ENCODE peak calls at places on chromosome 14, in six cellular contexts. I is A549, U is lower lobe of right lung, Z is HCT116, Q is stomach, C is uterus. R is an unnamed sample. For H3K4me1, the result is how much of the 10 kb centered on the place peaks cover.

GRCh38 chr14:30559638-30560071 is 697 bp downstream of the G2E3 start:
- DNase-seq in Z (no peak), U (no peak), I (no peak), Q (no peak), C (no peak), R (peak)

GRCh38 chr14:31127690-31128089 is 79.9 kb downstream of the HECTD1 start:
- DNase-seq in Z (no peak), U (no peak), C (no peak), I (peak), Q (no peak), R (no peak)

GRCh38 chr14:96592591-96593388 is 90.6 kb downstream of the PAPOLA start:
- DNase-seq in C (no peak), Z (no peak), U (peak), Q (peak), I (peak), R (no peak)

GRCh38 chr14:102915292-102916110 is 7.0 kb upstream of the AMN start:
- DNase-seq in Q (no peak), U (peak), I (no peak), C (no peak), Z (no peak), R (no peak)

GRCh38 chr14:44567997-44568396 is 60.9 kb upstream of the FSCB start:
- DNase-seq in Z (no peak), C (no peak), Q (no peak), I (no peak), U (no peak), R (no peak)

GRCh38 chr14:40417777-40418401 is 985.7 kb upstream of the FBXO33 start:
- DNase-seq in I (peak), Z (peak), C (no peak), Q (peak), U (no peak), R (no peak)

GRCh38 chr14:90722590-90722989 is 93.6 kb downstream of the TTC7B start:
- DNase-seq in Z (no peak), U (no peak), Q (no peak), C (no peak), I (no peak), R (no peak)

GRCh38 chr14:29601559-29602109 is 326.0 kb downstream of the PRKD1 start:
- DNase-seq in Q (no peak), U (no peak), I (no peak), C (no peak), Z (no peak), R (no peak)

GRCh38 chr14:25111061-25111601 is 61.2 kb upstream of the STXBP6 start:
- DNase-seq in U (no peak), I (peak), C (no peak), Q (peak), Z (no peak), R (no peak)

GRCh38 chr14:85250369-85250768 is 279.6 kb upstream of the FLRT2 start:
- DNase-seq in Z (no peak), U (no peak), Q (no peak), C (no peak), I (no peak), R (no peak)

GRCh38 chr14:103628684-103629502 is at the start of gene KLC1:
- DNase-seq in C (peak), U (peak), I (peak), Q (peak), Z (peak), R (peak)

GRCh38 chr14:93086441-93087055 is 29.2 kb downstream of the ITPK1 start:
- DNase-seq in C (no peak), Z (no peak), I (no peak), Q (no peak), U (no peak), R (no peak)

GRCh38 chr14:67940476-67940875 is 120.9 kb downstream of the RAD51B start:
- DNase-seq in U (no peak), Q (no peak), C (peak), Z (no peak), I (no peak), R (no peak)

GRCh38 chr14:105346200-105346533 is 31.6 kb downstream of the PACS2 start:
- DNase-seq in I (no peak), U (no peak), Q (no peak), Z (no peak), C (no peak), R (no peak)

GRCh38 chr14:69280746-69281291 is 20.9 kb downstream of the GALNT16 start:
- DNase-seq in U (no peak), Q (no peak), I (no peak), C (no peak), Z (no peak), R (no peak)

GRCh38 chr14:77319416-77319815 is 1.3 kb downstream of the POMT2 start:
- DNase-seq in U (no peak), Z (no peak), C (no peak), Q (no peak), I (no peak), R (no peak)
- H3K4me1 ChIP-seq in U (under half), Z (under half), C (under half), Q (under half), I (under half), R (under half)

GRCh38 chr14:72744416-72745120 is 149.3 kb downstream of the DPF3 start:
- DNase-seq in C (no peak), I (no peak), Q (peak), Z (no peak), U (no peak), R (no peak)

GRCh38 chr14:72743626-72744025 is 150.3 kb downstream of the DPF3 start:
- DNase-seq in U (no peak), Z (no peak), C (no peak), Q (peak), I (no peak), R (no peak)

GRCh38 chr14:72747652-72748051 is 146.2 kb downstream of the DPF3 start:
- DNase-seq in Z (no peak), I (no peak), C (no peak), Q (no peak), U (no peak), R (no peak)

GRCh38 chr14:72745546-72745945 is 148.4 kb downstream of the DPF3 start:
- DNase-seq in Z (no peak), Q (no peak), I (no peak), C (no peak), U (no peak), R (peak)

DNA sequence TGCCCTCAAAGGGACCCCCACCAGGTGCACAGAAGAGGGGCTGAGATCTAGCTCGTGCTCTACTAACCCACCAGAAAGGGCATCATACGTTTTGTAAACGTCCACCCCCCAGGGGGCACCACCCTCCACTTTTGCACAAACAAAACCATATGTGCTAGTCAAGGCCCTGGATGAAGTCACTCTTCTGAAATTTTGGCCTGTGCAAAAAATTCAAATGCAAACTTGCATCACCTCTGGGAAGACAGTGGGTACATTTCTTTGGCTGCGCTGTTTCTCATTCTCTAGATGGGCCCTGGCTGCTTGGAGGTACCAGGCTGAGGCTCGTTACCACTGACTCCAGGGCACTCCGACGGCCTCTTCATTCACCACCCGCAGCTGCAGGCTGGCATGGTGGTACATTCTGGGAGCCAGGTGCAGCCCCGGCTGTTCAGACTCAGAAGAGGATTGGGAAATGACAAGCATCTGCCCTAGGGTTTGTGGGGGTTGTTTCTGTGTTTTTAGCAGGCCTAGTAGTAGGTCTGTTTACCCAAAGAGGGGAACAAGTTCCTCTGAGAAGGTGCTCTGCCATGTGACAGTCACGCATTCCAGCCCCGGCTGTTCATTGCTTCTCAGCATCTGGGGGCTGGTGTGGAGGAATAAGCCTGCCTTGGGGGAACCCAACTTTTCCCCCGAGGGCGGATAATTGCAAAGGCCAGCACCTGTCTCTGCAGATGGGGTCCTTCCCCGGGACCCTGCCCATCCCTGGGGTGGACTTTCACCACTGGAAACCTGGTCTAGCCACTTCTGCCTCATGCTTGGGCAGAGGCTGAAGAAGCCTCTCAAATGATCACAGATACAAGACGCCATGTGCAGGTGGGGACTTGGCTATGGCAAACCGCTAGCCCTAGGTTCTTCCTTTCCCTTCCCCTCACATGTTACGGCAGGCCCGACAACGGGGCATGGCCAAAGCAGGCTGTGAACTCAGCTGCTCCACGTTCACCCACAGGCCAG is 147.6 kb downstream of the DPF3 start:
- DNase-seq in Q (peak), C (no peak), Z (no peak), I (no peak), U (no peak), R (no peak)
- H3K4me3 ChIP-seq in Q (no peak), C (no peak), Z (no peak), I (no peak), U (no peak), R (no peak)

GRCh38 chr14:20623798-20624197 is 17.7 kb downstream of the OR6S1 start:
- DNase-seq in C (no peak), Z (no peak), Q (no peak), U (no peak), I (peak), R (no peak)
- H3K27ac ChIP-seq in C (no peak), Z (peak), Q (no peak), U (no peak), I (no peak), R (no peak)

GRCh38 chr14:61477845-61478438 is 156.6 kb downstream of the PRKCH start:
- DNase-seq in Z (peak), I (peak), Q (peak), C (peak), U (peak), R (no peak)
- H3K4me1 ChIP-seq in Z (under half), I (half or more), Q (under half), C (under half), U (half or more), R (under half)

GRCh38 chr14:77324289-77324688 is 3.5 kb downstream of the GSTZ1 start:
- DNase-seq in Z (no peak), I (no peak), U (no peak), C (no peak), Q (no peak), R (no peak)
- H3K4me3 ChIP-seq in Z (no peak), I (no peak), U (no peak), C (no peak), Q (no peak), R (no peak)

DNA sequence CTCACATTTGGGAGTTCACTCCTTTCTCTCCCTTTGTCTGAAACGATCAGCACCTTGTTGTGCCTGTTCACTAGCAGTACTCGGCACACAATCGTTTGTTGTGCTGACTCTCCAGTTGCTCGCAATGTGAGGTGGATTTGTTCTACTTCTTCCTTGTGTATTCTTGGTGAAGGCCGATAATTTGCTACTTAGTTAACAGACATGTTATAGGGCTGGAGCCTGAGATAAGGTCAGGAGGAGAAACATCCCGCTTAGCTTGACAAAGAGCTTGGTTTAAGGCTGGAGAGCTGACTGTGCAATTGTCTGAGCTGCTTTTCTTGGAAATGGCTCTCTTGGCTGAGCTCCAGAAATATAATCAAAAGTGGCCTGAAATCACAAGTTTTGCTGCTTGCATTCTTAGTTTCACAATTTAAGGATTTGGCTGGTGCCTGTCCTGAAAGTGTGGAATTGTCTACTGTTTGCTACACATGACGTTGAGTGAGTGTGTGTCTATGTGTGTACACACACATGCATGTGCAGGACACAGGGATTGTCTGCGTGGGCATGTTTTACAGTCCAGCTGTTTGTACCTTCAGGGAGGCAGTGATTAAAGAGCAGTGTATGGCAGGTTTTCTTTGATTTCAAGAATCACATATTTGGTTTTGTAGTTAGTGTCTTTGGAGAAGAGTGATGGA is 77.7 kb downstream of the ARF6 start:
- DNase-seq in Z (no peak), I (no peak), U (no peak), C (no peak), Q (peak), R (no peak)
- H3K27ac ChIP-seq in Z (no peak), I (peak), U (peak), C (peak), Q (peak), R (peak)

GRCh38 chr14:59352951-59353350 is 112.2 kb downstream of the GPR135 start:
- DNase-seq in Z (no peak), I (no peak), U (no peak), Q (no peak), C (no peak), R (no peak)
- H3K4me1 ChIP-seq in Z (under half), I (under half), U (under half), Q (under half), C (under half), R (under half)

DNA sequence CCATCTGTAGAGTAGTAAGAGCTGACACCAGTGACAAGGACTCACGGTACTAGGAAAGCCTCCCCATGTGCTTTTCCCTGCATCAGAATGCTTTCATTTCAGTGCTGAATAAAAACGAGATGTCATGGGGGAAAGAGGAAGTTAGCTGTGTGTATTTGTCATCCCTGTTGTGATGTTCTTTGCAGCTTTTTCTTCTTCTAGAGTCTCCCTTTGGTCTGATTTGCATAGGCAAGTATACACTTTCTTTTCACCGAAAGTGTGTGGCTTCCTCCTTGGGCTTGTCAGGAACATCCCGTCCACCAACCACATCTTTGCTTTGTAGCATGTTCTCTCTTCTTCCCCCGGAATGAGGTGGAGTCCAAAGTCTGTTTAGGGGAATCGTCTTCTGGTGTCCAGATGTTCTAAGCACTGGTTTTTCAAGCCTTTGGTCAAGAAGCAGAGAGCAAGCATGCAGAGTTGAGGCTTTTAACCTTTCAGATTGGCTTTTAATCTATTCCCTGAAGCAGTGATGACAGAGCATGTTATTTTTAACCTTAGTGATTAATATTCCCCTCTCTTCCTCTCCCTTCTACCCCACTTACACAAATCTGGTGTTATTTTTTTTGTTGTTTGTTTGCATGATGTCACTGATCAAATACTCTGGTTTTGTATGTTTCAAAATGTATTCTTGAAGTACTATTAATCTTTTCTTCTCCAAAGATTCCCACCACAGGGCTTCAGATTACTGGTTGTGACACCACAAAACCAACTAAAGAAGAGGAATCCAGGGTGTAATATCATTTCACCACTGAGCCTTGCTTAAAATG is 163.4 kb downstream of the SAMD4A start:
- DNase-seq in Q (no peak), I (peak), C (peak), U (no peak), Z (no peak), R (no peak)
- H3K4me3 ChIP-seq in Q (no peak), I (no peak), C (no peak), U (no peak), Z (no peak), R (peak)

DNA sequence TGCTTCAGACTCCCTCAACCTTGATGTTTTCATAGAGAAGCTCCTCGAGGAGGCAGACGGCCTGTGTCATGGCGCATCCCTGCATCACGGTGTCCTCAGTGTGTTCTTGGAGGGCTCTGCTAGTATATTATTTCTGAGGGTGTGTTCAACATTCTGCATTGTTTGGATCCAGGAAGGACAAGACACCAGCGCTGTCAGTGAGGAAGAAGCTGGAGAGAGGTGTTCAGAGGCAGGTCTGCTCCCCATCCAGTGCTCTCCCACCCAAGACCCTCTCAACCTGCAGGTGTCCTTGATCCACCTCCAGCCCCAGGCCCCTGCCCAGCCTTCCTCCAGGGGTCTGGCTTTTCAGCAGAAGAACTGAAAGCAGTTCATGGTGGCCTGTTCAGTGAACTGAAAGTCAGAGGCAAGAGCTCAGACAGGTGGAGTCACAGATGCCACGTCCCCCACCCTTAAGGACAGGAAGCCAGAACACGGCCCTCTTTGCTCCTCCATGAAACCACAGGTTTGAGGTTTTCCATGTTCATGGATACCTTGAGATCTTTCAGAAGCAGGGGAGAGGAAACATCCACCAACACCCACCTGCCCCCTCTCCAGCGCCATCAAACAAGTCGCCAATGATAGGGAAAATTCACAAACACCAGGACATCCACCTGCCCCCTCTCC is 37.4 kb downstream of the DIO3 start:
- DNase-seq in I (no peak), Z (no peak), U (no peak), C (no peak), Q (no peak), R (peak)
- H3K27ac ChIP-seq in I (no peak), Z (no peak), U (no peak), C (no peak), Q (no peak), R (no peak)